ENCODE peak calls at places on chromosomes 3 and 15, in six cellular contexts. One of them, this sample, is unnamed.

GRCh38 chr3:120495809-120496208 is 45.0 kb upstream of the FSTL1 start:
- DNase-seq in H1: no peak
- DNase-seq in bronchial epithelial cell: peak
- DNase-seq in AG04450: no peak
- DNase-seq in A549: no peak
- DNase-seq in GM23248: no peak
- DNase-seq in this sample: no peak

GRCh38 chr15:49864251-49864650 is 243.4 kb downstream of the DTWD1 start:
- DNase-seq in H1: no peak
- DNase-seq in bronchial epithelial cell: no peak
- DNase-seq in AG04450: no peak
- DNase-seq in A549: no peak
- DNase-seq in GM23248: peak
- DNase-seq in this sample: no peak

GRCh38 chr15:44603126-44603525 is 60.3 kb downstream of the SPG11 start:
- DNase-seq in H1: no peak
- DNase-seq in bronchial epithelial cell: no peak
- DNase-seq in AG04450: no peak
- DNase-seq in A549: no peak
- DNase-seq in GM23248: no peak
- DNase-seq in this sample: no peak

GRCh38 chr15:90895571-90896117 is 7.5 kb upstream of the MAN2A2 start:
- DNase-seq in H1: no peak
- DNase-seq in bronchial epithelial cell: no peak
- DNase-seq in AG04450: no peak
- DNase-seq in A549: no peak
- DNase-seq in GM23248: peak
- DNase-seq in this sample: no peak

GRCh38 chr3:143343031-143343430 is 223.5 kb downstream of the CHST2 start:
- DNase-seq in H1: no peak
- DNase-seq in bronchial epithelial cell: no peak
- DNase-seq in AG04450: no peak
- DNase-seq in A549: no peak
- DNase-seq in GM23248: no peak
- DNase-seq in this sample: no peak

GRCh38 chr3:178083906-178084823 is 452.1 kb upstream of the KCNMB2 start:
- DNase-seq in H1: no peak
- DNase-seq in bronchial epithelial cell: no peak
- DNase-seq in AG04450: no peak
- DNase-seq in A549: peak
- DNase-seq in GM23248: no peak
- DNase-seq in this sample: no peak

GRCh38 chr15:39748276-39748675 is 34.4 kb downstream of the FSIP1 start:
- DNase-seq in H1: no peak
- DNase-seq in bronchial epithelial cell: peak
- DNase-seq in AG04450: no peak
- DNase-seq in A549: no peak
- DNase-seq in GM23248: peak
- DNase-seq in this sample: peak

GRCh38 chr3:98829246-98829832 is 66.2 kb downstream of the ST3GAL6 start:
- DNase-seq in H1: no peak
- DNase-seq in bronchial epithelial cell: no peak
- DNase-seq in AG04450: no peak
- DNase-seq in A549: no peak
- DNase-seq in GM23248: no peak
- DNase-seq in this sample: no peak

GRCh38 chr3:14788644-14789043 is 30.1 kb upstream of the FGD5 start:
- DNase-seq in H1: no peak
- DNase-seq in bronchial epithelial cell: no peak
- DNase-seq in AG04450: no peak
- DNase-seq in A549: no peak
- DNase-seq in GM23248: no peak
- DNase-seq in this sample: no peak

GRCh38 chr3:55435446-55435845 is 51.7 kb downstream of the WNT5A start:
- DNase-seq in H1: no peak
- DNase-seq in bronchial epithelial cell: no peak
- DNase-seq in AG04450: no peak
- DNase-seq in A549: no peak
- DNase-seq in GM23248: no peak
- DNase-seq in this sample: no peak

GRCh38 chr3:186315581-186316354 is 46.3 kb downstream of the DGKG start:
- DNase-seq in H1: no peak
- DNase-seq in bronchial epithelial cell: no peak
- DNase-seq in AG04450: no peak
- DNase-seq in A549: no peak
- DNase-seq in GM23248: peak
- DNase-seq in this sample: peak

GRCh38 chr15:59457103-59457502 is 19.1 kb downstream of the FAM81A start:
- DNase-seq in H1: no peak
- DNase-seq in bronchial epithelial cell: peak
- DNase-seq in AG04450: no peak
- DNase-seq in A549: no peak
- DNase-seq in GM23248: no peak
- DNase-seq in this sample: no peak

GRCh38 chr3:177041021-177041729 is 156.1 kb downstream of the TBL1XR1 start:
- DNase-seq in H1: no peak
- DNase-seq in bronchial epithelial cell: peak
- DNase-seq in AG04450: no peak
- DNase-seq in A549: no peak
- DNase-seq in GM23248: peak
- DNase-seq in this sample: peak

GRCh38 chr3:46705751-46706572 is 4.8 kb downstream of the TMIE start:
- DNase-seq in H1: no peak
- DNase-seq in bronchial epithelial cell: peak
- DNase-seq in AG04450: no peak
- DNase-seq in A549: no peak
- DNase-seq in GM23248: peak
- DNase-seq in this sample: no peak

GRCh38 chr3:141552440-141552991 is 65.7 kb downstream of the RASA2 start:
- DNase-seq in H1: no peak
- DNase-seq in bronchial epithelial cell: no peak
- DNase-seq in AG04450: no peak
- DNase-seq in A549: no peak
- DNase-seq in GM23248: peak
- DNase-seq in this sample: no peak

GRCh38 chr15:67746022-67746421 is 79.3 kb upstream of the SKOR1 start:
- DNase-seq in H1: no peak
- DNase-seq in bronchial epithelial cell: peak
- DNase-seq in AG04450: no peak
- DNase-seq in A549: no peak
- DNase-seq in GM23248: peak
- DNase-seq in this sample: no peak

GRCh38 chr3:9769012-9769411 is 735 bp downstream of the CAMK1 start:
- DNase-seq in H1: no peak
- DNase-seq in bronchial epithelial cell: no peak
- DNase-seq in AG04450: no peak
- DNase-seq in A549: no peak
- DNase-seq in GM23248: no peak
- DNase-seq in this sample: no peak

GRCh38 chr15:58447244-58448010 is 15.6 kb downstream of the LIPC start:
- DNase-seq in H1: no peak
- DNase-seq in bronchial epithelial cell: peak
- DNase-seq in AG04450: no peak
- DNase-seq in A549: no peak
- DNase-seq in GM23248: peak
- DNase-seq in this sample: peak

GRCh38 chr3:177483182-177483967 is 286.1 kb upstream of the TBL1XR1 start:
- DNase-seq in H1: no peak
- DNase-seq in bronchial epithelial cell: peak
- DNase-seq in AG04450: no peak
- DNase-seq in A549: no peak
- DNase-seq in GM23248: no peak
- DNase-seq in this sample: peak

GRCh38 chr3:106699093-106699492 is 678.1 kb upstream of the CCDC54 start:
- DNase-seq in H1: no peak
- DNase-seq in bronchial epithelial cell: peak
- DNase-seq in AG04450: no peak
- DNase-seq in A549: no peak
- DNase-seq in GM23248: no peak
- DNase-seq in this sample: no peak

GRCh38 chr3:45232531-45232930 is 6.4 kb upstream of the TMEM158 start:
- DNase-seq in H1: no peak
- DNase-seq in bronchial epithelial cell: no peak
- DNase-seq in AG04450: no peak
- DNase-seq in A549: no peak
- DNase-seq in GM23248: no peak
- DNase-seq in this sample: no peak

GRCh38 chr3:98147179-98147578 is at the start of gene OR5H14:
- DNase-seq in H1: no peak
- DNase-seq in bronchial epithelial cell: no peak
- DNase-seq in AG04450: no peak
- DNase-seq in A549: no peak
- DNase-seq in GM23248: no peak
- DNase-seq in this sample: no peak

GRCh38 chr3:66860771-66861170 is 137.3 kb upstream of the KBTBD8 start:
- DNase-seq in H1: no peak
- DNase-seq in bronchial epithelial cell: no peak
- DNase-seq in AG04450: no peak
- DNase-seq in A549: no peak
- DNase-seq in GM23248: no peak
- DNase-seq in this sample: no peak

GRCh38 chr3:66858656-66859381 is 139.3 kb upstream of the KBTBD8 start:
- DNase-seq in H1: peak
- DNase-seq in bronchial epithelial cell: no peak
- DNase-seq in AG04450: no peak
- DNase-seq in A549: no peak
- DNase-seq in GM23248: no peak
- DNase-seq in this sample: no peak

DNA sequence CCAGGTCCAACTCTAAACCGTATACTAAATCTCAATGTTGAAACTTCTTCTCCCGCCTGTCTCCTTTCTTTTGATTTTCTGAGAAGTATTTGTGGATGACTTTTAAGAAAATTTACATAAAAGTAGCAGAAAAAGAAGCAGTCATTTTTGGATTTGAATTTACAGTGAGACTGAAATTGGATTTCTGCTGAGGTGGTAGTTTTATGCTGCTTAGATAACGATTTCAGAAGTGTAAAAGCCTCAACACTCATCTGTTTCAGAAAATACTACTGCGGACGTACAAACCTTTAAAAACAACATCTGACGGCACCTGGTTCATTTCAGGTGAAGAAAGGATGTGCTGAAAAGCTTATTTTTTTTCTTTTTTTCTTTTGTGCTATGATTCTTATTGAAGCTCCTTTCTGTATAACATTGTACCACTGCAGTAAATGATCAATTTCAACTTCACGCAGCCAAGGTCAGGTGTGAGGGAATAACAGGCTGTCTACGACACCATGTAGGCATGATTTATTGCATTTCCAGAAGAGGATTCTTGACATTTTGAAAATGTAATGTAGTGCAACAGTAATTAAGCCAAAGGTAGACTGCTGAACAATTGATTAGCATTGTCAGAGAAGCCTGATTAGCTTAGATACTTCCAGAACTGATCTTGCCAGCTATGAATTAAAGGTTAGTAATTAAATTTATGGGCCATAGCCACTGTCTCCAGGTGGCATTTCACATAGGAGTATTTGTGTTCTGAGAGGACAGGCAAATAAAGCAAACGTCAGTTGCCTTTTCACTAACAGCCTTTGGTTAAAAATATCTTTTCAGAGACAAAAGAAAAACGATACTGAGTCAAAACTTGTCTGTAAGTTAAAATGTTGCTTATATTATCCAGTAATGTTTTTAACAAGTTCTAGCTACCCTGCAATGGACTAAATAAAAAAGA is 134.6 kb upstream of the KBTBD8 start:
- DNase-seq in H1: no peak
- DNase-seq in bronchial epithelial cell: no peak
- DNase-seq in AG04450: no peak
- DNase-seq in A549: no peak
- DNase-seq in GM23248: no peak
- DNase-seq in this sample: no peak
- H3K4me3 ChIP-seq in H1: no peak
- H3K4me3 ChIP-seq in bronchial epithelial cell: no peak
- H3K4me3 ChIP-seq in AG04450: no peak
- H3K4me3 ChIP-seq in A549: no peak
- H3K4me3 ChIP-seq in GM23248: no peak
- H3K4me3 ChIP-seq in this sample: no peak

GRCh38 chr15:74789741-74790079 is 7.8 kb downstream of the CSK start:
- DNase-seq in H1: no peak
- DNase-seq in bronchial epithelial cell: no peak
- DNase-seq in AG04450: no peak
- DNase-seq in A549: no peak
- DNase-seq in GM23248: no peak
- DNase-seq in this sample: no peak

GRCh38 chr15:74790080-74790916 is 8.4 kb downstream of the CSK start:
- DNase-seq in H1: no peak
- DNase-seq in bronchial epithelial cell: no peak
- DNase-seq in AG04450: peak
- DNase-seq in A549: no peak
- DNase-seq in GM23248: peak
- DNase-seq in this sample: peak

GRCh38 chr15:74791667-74792066 is 9.8 kb downstream of the CSK start:
- DNase-seq in H1: no peak
- DNase-seq in bronchial epithelial cell: no peak
- DNase-seq in AG04450: no peak
- DNase-seq in A549: no peak
- DNase-seq in GM23248: no peak
- DNase-seq in this sample: no peak

GRCh38 chr15:74792227-74793016 is 10.5 kb downstream of the CSK start:
- DNase-seq in H1: no peak
- DNase-seq in bronchial epithelial cell: no peak
- DNase-seq in AG04450: no peak
- DNase-seq in A549: no peak
- DNase-seq in GM23248: no peak
- DNase-seq in this sample: no peak

DNA sequence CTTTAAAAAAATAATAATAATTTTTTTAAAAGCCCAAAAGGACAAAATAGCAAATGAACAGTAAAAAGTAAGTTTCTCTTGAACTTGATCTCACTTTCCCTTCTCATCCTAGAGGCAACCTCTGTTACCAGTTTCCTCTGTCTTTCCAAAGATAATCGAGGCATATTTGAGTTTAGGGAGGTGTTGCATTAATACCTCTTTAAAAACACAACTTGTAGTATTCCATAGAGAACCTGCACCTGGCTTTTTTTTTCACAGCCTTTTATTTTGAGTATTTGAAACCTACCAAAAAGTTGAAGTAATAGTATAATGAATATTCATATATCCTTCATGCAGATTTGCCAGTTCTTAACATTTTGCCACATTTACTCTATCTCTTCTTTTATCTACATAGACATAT is 9.1 kb downstream of the CSK start:
- DNase-seq in H1: no peak
- DNase-seq in bronchial epithelial cell: no peak
- DNase-seq in AG04450: no peak
- DNase-seq in A549: no peak
- DNase-seq in GM23248: no peak
- DNase-seq in this sample: no peak
- H3K4me3 ChIP-seq in H1: no peak
- H3K4me3 ChIP-seq in bronchial epithelial cell: no peak
- H3K4me3 ChIP-seq in AG04450: no peak
- H3K4me3 ChIP-seq in A549: no peak
- H3K4me3 ChIP-seq in GM23248: no peak
- H3K4me3 ChIP-seq in this sample: no peak

GRCh38 chr15:89665449-89666146 is 10.3 kb upstream of the KIF7 start:
- DNase-seq in H1: peak
- DNase-seq in bronchial epithelial cell: peak
- DNase-seq in AG04450: no peak
- DNase-seq in A549: peak
- DNase-seq in GM23248: peak
- DNase-seq in this sample: peak
- H3K4me3 ChIP-seq in H1: peak
- H3K4me3 ChIP-seq in bronchial epithelial cell: peak
- H3K4me3 ChIP-seq in AG04450: peak
- H3K4me3 ChIP-seq in A549: peak
- H3K4me3 ChIP-seq in GM23248: peak
- H3K4me3 ChIP-seq in this sample: no peak

GRCh38 chr3:130565224-130565623 is 48.2 kb downstream of the COL6A6 start:
- DNase-seq in H1: no peak
- DNase-seq in bronchial epithelial cell: no peak
- DNase-seq in AG04450: no peak
- DNase-seq in A549: no peak
- DNase-seq in GM23248: no peak
- DNase-seq in this sample: no peak
- H3K4me3 ChIP-seq in H1: no peak
- H3K4me3 ChIP-seq in bronchial epithelial cell: no peak
- H3K4me3 ChIP-seq in AG04450: no peak
- H3K4me3 ChIP-seq in A549: no peak
- H3K4me3 ChIP-seq in GM23248: no peak
- H3K4me3 ChIP-seq in this sample: no peak